ENCODE peak calls at places on chromosomes 1 and 21, in eight cellular contexts. X is IMR-90, Y is tibial nerve, J is fibroblast of mammary gland, V is endothelial cell of umbilical vein, M is astrocyte of the cerebellum, L is cardiac fibroblast, C is brain microvascular endothelial cell. F is an unnamed sample.

GRCh38 chr1:116164056-116164889 is 53.1 kb downstream of the MAB21L3 start:
- DNase-seq in J (no peak), Y (no peak), C (no peak), V (no peak), X (no peak), L (no peak), M (no peak), F (peak)

GRCh38 chr1:179058343-179059184 is 23.3 kb upstream of the TOR3A start:
- DNase-seq in V (no peak), C (no peak), M (no peak), L (peak), J (no peak), X (no peak), Y (no peak), F (peak)

GRCh38 chr1:205565799-205566198 is 61.3 kb downstream of the CDK18 start:
- DNase-seq in C (no peak), Y (no peak), X (no peak), V (no peak), L (no peak), M (no peak), J (no peak), F (no peak)

GRCh38 chr21:25858328-25858727 is 123.6 kb downstream of the GABPA start:
- DNase-seq in Y (no peak), X (no peak), J (no peak), L (no peak), V (no peak), M (no peak), C (no peak), F (no peak)

GRCh38 chr1:22415489-22415888 is 36.2 kb upstream of the ZBTB40 start:
- DNase-seq in V (no peak), C (no peak), L (no peak), Y (no peak), X (no peak), M (no peak), J (no peak), F (no peak)

GRCh38 chr1:39501666-39502065 is 10.2 kb downstream of the BMP8A start:
- DNase-seq in L (peak), M (no peak), C (no peak), V (no peak), X (peak), J (peak), Y (no peak), F (peak)

GRCh38 chr21:34526618-34527290 is 14.7 kb upstream of the KCNE1 start:
- DNase-seq in L (peak), V (peak), M (peak), C (peak), J (peak), X (peak), Y (peak), F (peak)

GRCh38 chr1:47663286-47663685 is 225.4 kb downstream of the FOXD2 start:
- DNase-seq in M (no peak), X (no peak), C (no peak), J (no peak), V (no peak), Y (no peak), L (no peak), F (no peak)

GRCh38 chr1:25714532-25714931 is 85.5 kb upstream of the SELENON start:
- DNase-seq in V (no peak), C (no peak), L (no peak), M (no peak), Y (no peak), J (no peak), X (no peak), F (no peak)

GRCh38 chr1:19967808-19968207 is 11.6 kb downstream of the PLA2G2A start:
- DNase-seq in C (no peak), L (peak), J (peak), X (no peak), M (no peak), V (no peak), Y (no peak), F (no peak)

GRCh38 chr1:240613353-240614142 is 1.6 kb upstream of the GREM2 start:
- DNase-seq in M (peak), J (no peak), L (no peak), X (peak), C (no peak), V (no peak), Y (no peak), F (peak)

GRCh38 chr1:179366093-179366800 is 476 bp downstream of the AXDND1 start:
- DNase-seq in L (peak), J (peak), X (peak), Y (no peak), C (no peak), V (no peak), M (no peak), F (peak)

GRCh38 chr21:15468368-15468767 is 261.4 kb upstream of the USP25 start:
- DNase-seq in L (no peak), X (no peak), J (peak), M (no peak), V (no peak), C (no peak), Y (no peak), F (no peak)

GRCh38 chr1:236303675-236304074 is 21.9 kb upstream of the ERO1B start:
- DNase-seq in X (no peak), C (no peak), M (no peak), Y (no peak), L (no peak), J (no peak), V (no peak), F (no peak)
- TF ChIP-seq CTCF in X (no peak), C (no peak), M (no peak), Y (no peak), L (no peak), J (no peak), V (no peak), F (no peak)

DNA sequence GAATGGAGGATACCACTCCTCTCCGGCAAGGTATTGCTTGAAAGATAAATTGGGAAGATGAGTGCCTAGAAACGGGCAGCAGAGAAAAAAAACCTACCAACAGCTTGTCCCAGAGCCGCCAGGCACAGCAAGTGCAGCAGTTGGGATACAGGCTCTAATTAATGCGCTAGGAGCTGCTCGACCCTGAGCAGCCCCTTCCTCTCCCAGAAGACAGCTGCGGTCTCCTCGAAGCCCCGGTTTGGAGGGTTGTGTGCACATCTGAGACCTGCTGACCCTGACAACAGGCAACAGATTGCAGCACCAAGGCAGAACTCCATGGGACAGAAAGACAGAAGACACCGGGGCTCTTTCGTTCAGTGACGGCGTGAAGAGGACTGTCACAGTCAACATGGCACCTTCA is 101.4 kb downstream of the TSEN15 start:
- DNase-seq in Y (no peak), X (no peak), V (no peak), C (no peak), L (no peak), J (no peak), M (no peak), F (no peak)
- H3K4me3 ChIP-seq in Y (peak), X (no peak), V (peak), C (peak), L (peak), J (peak), M (peak), F (peak)

DNA sequence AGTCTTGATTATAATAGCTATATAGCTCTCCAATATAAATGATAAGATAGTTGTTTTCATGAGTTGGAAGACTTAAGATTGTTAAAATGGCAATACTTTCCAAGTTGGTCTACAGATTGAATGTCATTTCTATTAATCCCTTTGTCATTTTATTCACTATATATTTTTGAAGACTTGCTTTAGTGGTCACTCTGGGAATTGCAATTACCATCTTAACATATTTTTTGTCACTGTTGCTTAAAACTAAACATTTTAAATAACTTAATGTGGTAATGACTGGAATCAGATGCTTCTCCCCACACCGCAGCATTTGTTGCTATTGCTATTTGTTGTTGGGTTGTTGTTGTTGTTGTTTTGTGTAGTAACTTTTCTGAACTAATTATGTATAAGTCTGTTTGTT is 1592.9 kb downstream of the MRPL39 start:
- DNase-seq in Y (no peak), C (no peak), V (no peak), L (peak), X (no peak), J (no peak), M (no peak), F (no peak)
- TF ChIP-seq CTCF in Y (no peak), C (peak), V (no peak), L (peak), X (peak), J (no peak), M (no peak), F (no peak)

GRCh38 chr1:201460783-201461182 is 8.2 kb downstream of the PHLDA3 start:
- DNase-seq in X (no peak), V (no peak), L (no peak), Y (no peak), C (no peak), J (no peak), M (no peak), F (no peak)

GRCh38 chr1:201459775-201460174 is 9.2 kb downstream of the PHLDA3 start:
- DNase-seq in Y (no peak), V (no peak), J (no peak), X (no peak), M (no peak), L (no peak), C (no peak), F (no peak)

GRCh38 chr1:201461783-201462441 is 7.1 kb downstream of the PHLDA3 start:
- DNase-seq in C (peak), X (peak), Y (peak), V (peak), M (peak), J (peak), L (peak), F (peak)

GRCh38 chr1:201463071-201463552 is 5.9 kb downstream of the PHLDA3 start:
- DNase-seq in Y (no peak), J (peak), C (no peak), X (no peak), M (no peak), V (no peak), L (peak), F (peak)

GRCh38 chr1:201461193-201461657 is 7.8 kb downstream of the PHLDA3 start:
- DNase-seq in J (peak), Y (no peak), C (peak), X (peak), L (peak), M (peak), V (peak), F (peak)
- H3K4me3 ChIP-seq in J (no peak), Y (no peak), C (no peak), X (no peak), L (no peak), M (no peak), V (no peak), F (peak)

DNA sequence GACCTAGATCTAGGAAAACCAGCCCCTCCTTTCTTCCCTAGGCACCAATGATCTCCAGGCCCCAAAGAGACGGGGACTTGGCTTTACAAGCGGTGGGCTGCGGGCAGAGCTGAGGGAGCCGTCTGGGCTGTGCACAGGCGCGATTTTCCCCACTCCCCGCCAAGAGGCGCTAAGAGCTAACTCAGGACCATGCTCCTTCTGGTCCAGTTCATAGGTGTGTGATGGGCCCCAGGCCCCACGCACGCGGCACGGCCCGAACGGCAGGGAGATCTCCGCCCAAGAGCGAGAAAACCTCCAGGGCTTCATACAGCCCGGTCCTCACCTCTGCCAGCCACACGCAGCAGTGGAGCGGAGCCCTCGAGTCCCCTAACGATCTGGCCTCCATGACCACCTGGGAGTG is 7.5 kb upstream of the GPR153 start:
- DNase-seq in X (no peak), C (no peak), Y (no peak), V (no peak), J (no peak), M (no peak), L (no peak), F (no peak)
- TF ChIP-seq CTCF in X (no peak), C (peak), Y (no peak), V (no peak), J (no peak), M (peak), L (no peak), F (no peak)

GRCh38 chr1:37793773-37794371 is at the start of gene MANEAL:
- DNase-seq in M (no peak), V (peak), L (peak), J (peak), Y (no peak), X (peak), C (peak), F (peak)
- H3K4me3 ChIP-seq in M (peak), V (no peak), L (peak), J (peak), Y (peak), X (peak), C (peak), F (peak)

DNA sequence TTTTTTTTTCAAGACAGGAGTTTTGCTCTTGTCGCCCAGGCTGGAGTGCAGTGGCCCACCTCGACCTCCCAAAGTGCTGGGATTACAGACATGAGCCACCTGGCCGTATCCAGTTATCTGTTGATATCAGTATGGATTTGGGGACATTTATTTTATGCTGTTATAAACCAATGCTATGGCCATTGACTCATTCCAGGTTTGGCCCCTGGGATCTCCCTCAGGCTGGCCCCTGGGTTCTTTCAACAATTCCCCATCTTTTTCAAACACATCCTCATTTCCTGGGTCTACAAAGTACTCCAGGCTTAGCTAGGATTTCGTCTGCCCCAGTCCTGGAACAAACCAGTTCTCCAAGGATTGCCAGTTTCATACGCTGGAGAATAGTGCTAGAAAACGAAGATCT is 44.1 kb downstream of the WDR4 start:
- DNase-seq in M (no peak), J (no peak), L (no peak), Y (no peak), X (no peak), C (no peak), V (no peak), F (no peak)
- TF ChIP-seq CTCF in M (no peak), J (no peak), L (no peak), Y (no peak), X (no peak), C (no peak), V (no peak), F (no peak)